ENCODE peak calls at places on chromosomes 6 and 20, in nine cellular contexts. N is body of pancreas; P is Calu3; S is stimulated activated CD4-positive, alpha-beta T cell treated with anti-CD3 and anti-CD28 coated beads, Interleukin-4, amount 100 ng/mL, for 24 hours; L is AG08396; A is T-cell; M is iPS-NIHi11; I is dermis blood vessel endothelial cell; V is foreskin fibroblast. U is an unnamed sample.

GRCh38 chr20:32706486-32706885 is 32.7 kb upstream of the C20orf203 start:
- DNase-seq in M (no peak), L (no peak), I (no peak), S (no peak), A (no peak), V (no peak), N (no peak), P (no peak), U (no peak)

GRCh38 chr6:28258877-28259777 is at the start of gene NKAPL:
- DNase-seq in V (peak; percentile 87), A (peak; percentile 50), I (peak; percentile 78), S (peak; percentile 63), P (no peak), L (peak; percentile 25), M (peak; percentile 8), N (peak; percentile 68), U (peak; percentile 58)

GRCh38 chr20:54708229-54708628 is 232.8 kb downstream of the DOK5 start:
- DNase-seq in A (no peak), M (no peak), P (no peak), V (no peak), I (no peak), S (no peak), L (no peak), N (no peak), U (no peak)

GRCh38 chr6:15037253-15037652 is 208.6 kb upstream of the JARID2 start:
- DNase-seq in M (no peak), V (no peak), N (no peak), I (no peak), S (no peak), A (no peak), P (no peak), L (no peak), U (no peak)

GRCh38 chr6:158707826-158708225 is 58.0 kb downstream of the SYTL3 start:
- DNase-seq in A (no peak), V (no peak), N (no peak), M (no peak), L (no peak), I (no peak), P (peak; percentile 69), S (no peak), U (peak; percentile 75)

GRCh38 chr6:138891255-138891986 is 95.5 kb downstream of the ECT2L start:
- DNase-seq in V (peak; percentile 54), A (no peak), N (no peak), M (no peak), I (no peak), L (no peak), S (no peak), P (no peak), U (no peak)

GRCh38 chr20:2163757-2164156 is 62.1 kb downstream of the STK35 start:
- DNase-seq in P (no peak), S (no peak), V (no peak), N (no peak), M (no peak), I (no peak), L (no peak), A (no peak), U (no peak)

GRCh38 chr6:15351631-15352030 is 105.8 kb downstream of the JARID2 start:
- DNase-seq in I (peak; percentile 58), A (no peak), L (peak; percentile 75), P (no peak), N (no peak), V (peak; percentile 91), S (no peak), M (no peak), U (no peak)

GRCh38 chr6:144816936-144817335 is 531.8 kb downstream of the UTRN start:
- DNase-seq in V (no peak), S (no peak), P (no peak), N (no peak), M (no peak), I (no peak), L (no peak), A (no peak), U (no peak)

GRCh38 chr20:35743693-35744491 is 1.8 kb upstream of the RBM39 start:
- DNase-seq in I (peak; percentile 35), L (no peak), S (no peak), A (no peak), N (no peak), V (no peak), M (no peak), P (no peak), U (peak; percentile 18)

GRCh38 chr20:60512436-60512835 is 554.2 kb downstream of the CDH26 start:
- DNase-seq in L (peak; percentile 16), N (no peak), S (no peak), A (no peak), M (peak; percentile 19), P (no peak), V (peak; percentile 10), I (no peak), U (no peak)

GRCh38 chr20:10971096-10971495 is 297.3 kb upstream of the JAG1 start:
- DNase-seq in P (no peak), M (no peak), S (no peak), I (peak; percentile 47), N (no peak), A (no peak), V (no peak), L (no peak), U (no peak)

GRCh38 chr20:48190757-48191156 is 405.5 kb upstream of the SULF2 start:
- DNase-seq in P (no peak), V (no peak), N (no peak), I (no peak), M (no peak), L (no peak), S (no peak), A (no peak), U (no peak)

GRCh38 chr6:90193359-90193758 is 103.3 kb downstream of the BACH2 start:
- DNase-seq in L (no peak), V (no peak), M (no peak), S (no peak), N (no peak), I (no peak), A (no peak), P (no peak), U (no peak)

GRCh38 chr20:62321978-62322377 is 19.2 kb downstream of the ADRM1 start:
- DNase-seq in V (no peak), M (no peak), I (no peak), N (no peak), P (no peak), S (no peak), A (no peak), L (no peak), U (no peak)

GRCh38 chr6:88124925-88125557 is 41.1 kb downstream of the CNR1 start:
- DNase-seq in S (no peak), V (no peak), I (no peak), P (no peak), M (no peak), A (no peak), N (no peak), L (no peak), U (no peak)